ENCODE peak calls at places on chromosomes 13 and 19, in eight cellular contexts. Y is uterus; L is GM12864; S is CD8-positive, alpha-beta T cell; A is upper lobe of right lung; M is mesothelial cell of epicardium; O is lung; N is endodermal cell. V is an unnamed sample.

GRCh38 chr13:48532146-48532472 is 771 bp downstream of the RCBTB2 start:
- DNase-seq in Y (no peak), L (no peak), S (no peak), A (no peak), M (no peak), O (no peak), N (no peak), V (no peak)

GRCh38 chr13:110316196-110316595 is 9.1 kb downstream of the COL4A2 start:
- DNase-seq in Y (no peak), L (no peak), S (no peak), A (no peak), M (no peak), O (no peak), N (peak; percentile 32), V (no peak)

GRCh38 chr19:8820234-8820633 is 11.9 kb downstream of the ZNF558 start:
- DNase-seq in Y (no peak), L (no peak), S (no peak), A (no peak), M (no peak), O (no peak), N (no peak), V (no peak)

GRCh38 chr13:114035186-114035582 is 61.3 kb upstream of the C13orf46 start:
- DNase-seq in Y (no peak), L (no peak), S (no peak), A (no peak), M (no peak), O (no peak), N (no peak), V (no peak)

GRCh38 chr19:5514001-5514400 is 53.8 kb downstream of the TINCR start:
- DNase-seq in Y (no peak), L (no peak), S (no peak), A (no peak), M (no peak), O (no peak), N (no peak), V (no peak)

GRCh38 chr19:13042443-13043130 is 47.3 kb downstream of the NFIX start:
- DNase-seq in Y (no peak), L (no peak), S (no peak), A (no peak), M (no peak), O (no peak), N (no peak), V (no peak)

GRCh38 chr19:49658566-49659442 is 6.9 kb downstream of the IRF3 start:
- DNase-seq in Y (no peak), L (no peak), S (no peak), A (no peak), M (no peak), O (no peak), N (no peak), V (no peak)

GRCh38 chr19:45484273-45484945 is 12.4 kb downstream of the RTN2 start:
- DNase-seq in Y (no peak), L (no peak), S (no peak), A (no peak), M (no peak), O (no peak), N (no peak), V (no peak)

GRCh38 chr19:3981736-3982681 is 3.3 kb downstream of the EEF2 start:
- DNase-seq in Y (no peak), L (no peak), S (no peak), A (no peak), M (no peak), O (no peak), N (peak; percentile 47), V (no peak)

GRCh38 chr13:49494645-49495044 is 1.1 kb upstream of the PHF11 start:
- DNase-seq in Y (no peak), L (no peak), S (no peak), A (no peak), M (no peak), O (no peak), N (no peak), V (no peak)

GRCh38 chr19:13979224-13979623 is 26.9 kb downstream of the RFX1 start:
- DNase-seq in Y (no peak), L (no peak), S (no peak), A (no peak), M (no peak), O (no peak), N (peak; percentile 70), V (no peak)

GRCh38 chr13:31998131-31998530 is 33.4 kb upstream of the FRY start:
- DNase-seq in Y (no peak), L (no peak), S (no peak), A (no peak), M (no peak), O (no peak), N (no peak), V (no peak)

GRCh38 chr13:49297338-49297737 is 49.6 kb downstream of the CDADC1 start:
- DNase-seq in Y (no peak), L (no peak), S (no peak), A (no peak), M (no peak), O (no peak), N (no peak), V (no peak)

GRCh38 chr13:110307697-110308376 is 753 bp downstream of the COL4A2 start:
- DNase-seq in Y (no peak), L (no peak), S (no peak), A (no peak), M (peak; percentile 57), O (no peak), N (peak; percentile 76), V (no peak)

DNA sequence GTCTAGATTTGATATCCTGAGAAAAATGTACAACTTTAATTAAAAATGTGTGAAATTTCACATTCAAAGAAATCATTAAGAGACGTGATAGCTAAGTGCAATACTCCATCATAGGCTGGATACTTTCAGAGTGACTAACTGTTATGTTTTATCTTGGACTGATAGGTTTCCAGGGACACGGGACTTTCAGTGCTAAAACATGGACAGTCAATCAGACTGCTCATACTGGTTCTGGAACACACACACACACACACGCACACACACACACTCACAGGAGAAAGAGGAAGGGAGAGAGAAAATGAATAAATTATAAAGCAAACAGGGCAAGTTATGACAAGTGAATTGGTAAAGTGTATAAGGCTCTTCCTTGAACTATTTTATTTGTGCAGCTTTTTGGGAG is 955.9 kb downstream of the SLITRK5 start:
- DNase-seq in Y (no peak), L (no peak), S (no peak), A (no peak), M (no peak), O (no peak), N (no peak), V (no peak)
- TF ChIP-seq CTCF in Y (no peak), L (no peak), S (no peak), A (no peak), M (no peak), O (no peak), N (no peak), V (no peak)

DNA sequence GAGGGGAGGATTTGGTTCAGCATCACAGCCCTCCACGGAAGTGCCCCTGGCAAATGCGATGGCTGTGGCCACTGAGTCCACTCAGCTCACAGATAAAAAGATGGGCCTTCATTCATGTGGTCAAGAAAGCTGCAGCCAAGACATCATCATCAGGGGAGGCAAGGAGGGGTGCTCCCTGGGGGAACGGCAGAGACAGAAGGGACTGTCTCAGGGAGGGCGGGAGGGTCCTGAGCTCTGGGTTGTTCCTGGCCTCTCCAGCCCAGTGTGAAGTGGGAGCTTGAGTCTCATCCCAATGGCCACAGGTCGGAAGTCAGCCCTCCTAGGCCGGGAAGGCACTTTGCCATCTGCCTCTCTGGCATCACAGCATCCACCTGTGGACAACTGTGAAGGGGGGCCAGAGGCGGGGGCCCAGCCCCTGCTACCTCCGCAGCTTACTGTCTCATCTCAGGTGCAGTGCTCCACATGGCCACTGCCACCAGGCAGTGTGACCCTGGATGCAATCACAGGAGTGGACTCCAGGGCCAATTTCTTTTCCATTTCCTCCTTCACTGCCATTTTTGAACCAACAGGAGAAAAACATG is 137.8 kb upstream of the SOX1 start:
- DNase-seq in Y (no peak), L (no peak), S (no peak), A (peak; percentile 32), M (no peak), O (no peak), N (peak; percentile 43), V (no peak)
- TF ChIP-seq CTCF in Y (no peak), L (no peak), S (no peak), A (no peak), M (no peak), O (no peak), N (peak; percentile 39), V (no peak)

GRCh38 chr13:28754698-28755545 is 36.2 kb upstream of the SLC46A3 start:
- DNase-seq in Y (peak; percentile 43), L (no peak), S (no peak), A (no peak), M (no peak), O (peak; percentile 42), N (peak; percentile 67), V (peak; percentile 25)

GRCh38 chr13:28755546-28755870 is 36.7 kb upstream of the SLC46A3 start:
- DNase-seq in Y (no peak), L (no peak), S (no peak), A (no peak), M (no peak), O (no peak), N (no peak), V (no peak)

GRCh38 chr13:28751210-28751935 is 32.6 kb upstream of the SLC46A3 start:
- DNase-seq in Y (no peak), L (no peak), S (no peak), A (no peak), M (no peak), O (no peak), N (no peak), V (no peak)

GRCh38 chr13:28753946-28754345 is 35.2 kb upstream of the SLC46A3 start:
- DNase-seq in Y (no peak), L (no peak), S (no peak), A (no peak), M (no peak), O (no peak), N (peak; percentile 56), V (no peak)

GRCh38 chr13:28753208-28753892 is 34.6 kb upstream of the SLC46A3 start:
- DNase-seq in Y (no peak), L (no peak), S (no peak), A (peak; percentile 69), M (no peak), O (peak; percentile 44), N (peak; percentile 80), V (no peak)
- TF ChIP-seq CTCF in Y (no peak), L (no peak), S (no peak), A (peak; percentile 14), M (no peak), O (no peak), N (no peak), V (no peak)

GRCh38 chr19:41897181-41897580 is 14.2 kb downstream of the ARHGEF1 start:
- DNase-seq in Y (no peak), L (no peak), S (no peak), A (no peak), M (no peak), O (no peak), N (no peak), V (no peak)

GRCh38 chr19:41895745-41896580 is 13.0 kb downstream of the ARHGEF1 start:
- DNase-seq in Y (no peak), L (no peak), S (no peak), A (no peak), M (no peak), O (no peak), N (no peak), V (no peak)

GRCh38 chr19:41898235-41898634 is 15.3 kb downstream of the ARHGEF1 start:
- DNase-seq in Y (no peak), L (no peak), S (no peak), A (no peak), M (no peak), O (no peak), N (no peak), V (no peak)

GRCh38 chr19:41897820-41898219 is 14.8 kb downstream of the ARHGEF1 start:
- DNase-seq in Y (no peak), L (no peak), S (no peak), A (no peak), M (no peak), O (no peak), N (no peak), V (no peak)

GRCh38 chr19:41896581-41896942 is 13.6 kb downstream of the ARHGEF1 start:
- DNase-seq in Y (no peak), L (no peak), S (no peak), A (no peak), M (no peak), O (no peak), N (no peak), V (no peak)
- TF ChIP-seq CTCF in Y (no peak), L (no peak), S (no peak), A (no peak), M (no peak), O (no peak), N (no peak), V (no peak)